ENCODE peak calls at places on chromosomes 11 and 22, in five cellular contexts. One of them, this sample, is unnamed.

GRCh38 chr11:111531156-111531555 is 9.4 kb upstream of the LAYN start:
- DNase-seq in HEK293T: no peak
- DNase-seq in dorsolateral prefrontal cortex: no peak
- DNase-seq in DMS79 treated with DMSO at 0.1 percent for 48 hours: no peak
- DNase-seq in NCI-H524: no peak
- DNase-seq in this sample: no peak

GRCh38 chr11:97607301-97608000 is 1217.6 kb downstream of the JRKL start:
- DNase-seq in HEK293T: no peak
- DNase-seq in dorsolateral prefrontal cortex: no peak
- DNase-seq in DMS79 treated with DMSO at 0.1 percent for 48 hours: no peak
- DNase-seq in NCI-H524: no peak
- DNase-seq in this sample: no peak

GRCh38 chr11:36023922-36024321 is 80.1 kb downstream of the LDLRAD3 start:
- DNase-seq in HEK293T: no peak
- DNase-seq in dorsolateral prefrontal cortex: no peak
- DNase-seq in DMS79 treated with DMSO at 0.1 percent for 48 hours: no peak
- DNase-seq in NCI-H524: no peak
- DNase-seq in this sample: no peak

GRCh38 chr22:29470159-29470855 is 9.7 kb upstream of the NEFH start:
- DNase-seq in HEK293T: peak
- DNase-seq in dorsolateral prefrontal cortex: peak
- DNase-seq in DMS79 treated with DMSO at 0.1 percent for 48 hours: peak
- DNase-seq in NCI-H524: peak
- DNase-seq in this sample: peak

GRCh38 chr11:79626135-79626748 is 185.4 kb upstream of the TENM4 start:
- DNase-seq in HEK293T: no peak
- DNase-seq in dorsolateral prefrontal cortex: no peak
- DNase-seq in DMS79 treated with DMSO at 0.1 percent for 48 hours: no peak
- DNase-seq in NCI-H524: no peak
- DNase-seq in this sample: no peak

GRCh38 chr11:795638-796564 is 2.2 kb downstream of the SLC25A22 start:
- DNase-seq in HEK293T: no peak
- DNase-seq in dorsolateral prefrontal cortex: no peak
- DNase-seq in DMS79 treated with DMSO at 0.1 percent for 48 hours: peak
- DNase-seq in NCI-H524: peak
- DNase-seq in this sample: no peak

GRCh38 chr22:35997438-35997837 is 31.2 kb downstream of the RBFOX2 start:
- DNase-seq in HEK293T: no peak
- DNase-seq in dorsolateral prefrontal cortex: no peak
- DNase-seq in DMS79 treated with DMSO at 0.1 percent for 48 hours: no peak
- DNase-seq in NCI-H524: no peak
- DNase-seq in this sample: no peak

GRCh38 chr11:31477528-31478255 is 31.7 kb downstream of the IMMP1L start:
- DNase-seq in HEK293T: no peak
- DNase-seq in dorsolateral prefrontal cortex: peak
- DNase-seq in DMS79 treated with DMSO at 0.1 percent for 48 hours: no peak
- DNase-seq in NCI-H524: peak
- DNase-seq in this sample: no peak

GRCh38 chr11:83666149-83666548 is 380.0 kb upstream of the CCDC90B start:
- DNase-seq in HEK293T: no peak
- DNase-seq in dorsolateral prefrontal cortex: no peak
- DNase-seq in DMS79 treated with DMSO at 0.1 percent for 48 hours: no peak
- DNase-seq in NCI-H524: no peak
- DNase-seq in this sample: no peak

GRCh38 chr11:133784359-133784758 is 61.0 kb downstream of the SPATA19 start:
- DNase-seq in HEK293T: no peak
- DNase-seq in dorsolateral prefrontal cortex: no peak
- DNase-seq in DMS79 treated with DMSO at 0.1 percent for 48 hours: no peak
- DNase-seq in NCI-H524: no peak
- DNase-seq in this sample: no peak

GRCh38 chr22:20127318-20127868 is 4.2 kb upstream of the ZDHHC8 start:
- DNase-seq in HEK293T: no peak
- DNase-seq in dorsolateral prefrontal cortex: no peak
- DNase-seq in DMS79 treated with DMSO at 0.1 percent for 48 hours: no peak
- DNase-seq in NCI-H524: no peak
- DNase-seq in this sample: no peak

GRCh38 chr22:46719921-46720320 is 18.1 kb downstream of the CERK start:
- DNase-seq in HEK293T: no peak
- DNase-seq in dorsolateral prefrontal cortex: no peak
- DNase-seq in DMS79 treated with DMSO at 0.1 percent for 48 hours: no peak
- DNase-seq in NCI-H524: no peak
- DNase-seq in this sample: no peak

GRCh38 chr11:69377029-69377952 is 83.3 kb downstream of the MYEOV start:
- DNase-seq in HEK293T: no peak
- DNase-seq in dorsolateral prefrontal cortex: no peak
- DNase-seq in DMS79 treated with DMSO at 0.1 percent for 48 hours: no peak
- DNase-seq in NCI-H524: no peak
- DNase-seq in this sample: no peak

GRCh38 chr11:34758262-34758661 is 137.4 kb downstream of the EHF start:
- DNase-seq in HEK293T: no peak
- DNase-seq in dorsolateral prefrontal cortex: no peak
- DNase-seq in DMS79 treated with DMSO at 0.1 percent for 48 hours: no peak
- DNase-seq in NCI-H524: no peak
- DNase-seq in this sample: no peak

GRCh38 chr11:77071671-77072605 is 5.2 kb downstream of the CAPN5 start:
- DNase-seq in HEK293T: no peak
- DNase-seq in dorsolateral prefrontal cortex: no peak
- DNase-seq in DMS79 treated with DMSO at 0.1 percent for 48 hours: no peak
- DNase-seq in NCI-H524: no peak
- DNase-seq in this sample: no peak

GRCh38 chr11:128653828-128654231 is 40.0 kb upstream of the FLI1 start:
- DNase-seq in HEK293T: no peak
- DNase-seq in dorsolateral prefrontal cortex: no peak
- DNase-seq in DMS79 treated with DMSO at 0.1 percent for 48 hours: no peak
- DNase-seq in NCI-H524: no peak
- DNase-seq in this sample: no peak

GRCh38 chr22:40326905-40327735 is 19.2 kb upstream of the ADSL start:
- DNase-seq in HEK293T: no peak
- DNase-seq in dorsolateral prefrontal cortex: no peak
- DNase-seq in DMS79 treated with DMSO at 0.1 percent for 48 hours: no peak
- DNase-seq in NCI-H524: no peak
- DNase-seq in this sample: no peak

GRCh38 chr22:42648368-42649260 is 578 bp downstream of the CYB5R3 start:
- DNase-seq in HEK293T: no peak
- DNase-seq in dorsolateral prefrontal cortex: peak
- DNase-seq in DMS79 treated with DMSO at 0.1 percent for 48 hours: no peak
- DNase-seq in NCI-H524: no peak
- DNase-seq in this sample: no peak

GRCh38 chr11:117189191-117189940 is 9.8 kb upstream of the TAGLN start:
- DNase-seq in HEK293T: no peak
- DNase-seq in dorsolateral prefrontal cortex: no peak
- DNase-seq in DMS79 treated with DMSO at 0.1 percent for 48 hours: no peak
- DNase-seq in NCI-H524: no peak
- DNase-seq in this sample: no peak

GRCh38 chr22:31627223-31627731 is 34.7 kb downstream of the PISD start:
- DNase-seq in HEK293T: no peak
- DNase-seq in dorsolateral prefrontal cortex: no peak
- DNase-seq in DMS79 treated with DMSO at 0.1 percent for 48 hours: no peak
- DNase-seq in NCI-H524: no peak
- DNase-seq in this sample: no peak

GRCh38 chr11:1828542-1828941 is 6.2 kb upstream of the SYT8 start:
- DNase-seq in HEK293T: no peak
- DNase-seq in dorsolateral prefrontal cortex: no peak
- DNase-seq in DMS79 treated with DMSO at 0.1 percent for 48 hours: no peak
- DNase-seq in NCI-H524: no peak
- DNase-seq in this sample: no peak

GRCh38 chr11:34750692-34751405 is 130.0 kb downstream of the EHF start:
- DNase-seq in HEK293T: no peak
- DNase-seq in dorsolateral prefrontal cortex: no peak
- DNase-seq in DMS79 treated with DMSO at 0.1 percent for 48 hours: no peak
- DNase-seq in NCI-H524: no peak
- DNase-seq in this sample: no peak

GRCh38 chr22:37290737-37291136 is 8.4 kb downstream of the CYTH4 start:
- DNase-seq in HEK293T: no peak
- DNase-seq in dorsolateral prefrontal cortex: no peak
- DNase-seq in DMS79 treated with DMSO at 0.1 percent for 48 hours: no peak
- DNase-seq in NCI-H524: no peak
- DNase-seq in this sample: no peak

GRCh38 chr11:57781529-57781943 is 19.9 kb downstream of the CTNND1 start:
- DNase-seq in HEK293T: no peak
- DNase-seq in dorsolateral prefrontal cortex: no peak
- DNase-seq in DMS79 treated with DMSO at 0.1 percent for 48 hours: no peak
- DNase-seq in NCI-H524: no peak
- DNase-seq in this sample: no peak

GRCh38 chr11:119800619-119801018 is 71.6 kb upstream of the NECTIN1 start:
- DNase-seq in HEK293T: no peak
- DNase-seq in dorsolateral prefrontal cortex: no peak
- DNase-seq in DMS79 treated with DMSO at 0.1 percent for 48 hours: no peak
- DNase-seq in NCI-H524: no peak
- DNase-seq in this sample: no peak

GRCh38 chr11:120134931-120135228 is 3.0 kb downstream of the TRIM29 start:
- DNase-seq in HEK293T: no peak
- DNase-seq in dorsolateral prefrontal cortex: no peak
- DNase-seq in DMS79 treated with DMSO at 0.1 percent for 48 hours: no peak
- DNase-seq in NCI-H524: no peak
- DNase-seq in this sample: no peak

GRCh38 chr11:61777234-61778090 is 14.9 kb downstream of the TMEM258 start:
- DNase-seq in HEK293T: no peak
- DNase-seq in dorsolateral prefrontal cortex: peak
- DNase-seq in DMS79 treated with DMSO at 0.1 percent for 48 hours: no peak
- DNase-seq in NCI-H524: no peak
- DNase-seq in this sample: no peak

GRCh38 chr11:18080451-18080850 is 25.4 kb downstream of the SAAL1 start:
- DNase-seq in HEK293T: no peak
- DNase-seq in dorsolateral prefrontal cortex: no peak
- DNase-seq in DMS79 treated with DMSO at 0.1 percent for 48 hours: peak
- DNase-seq in NCI-H524: no peak
- DNase-seq in this sample: no peak

GRCh38 chr11:58739725-58740430 is 8.1 kb upstream of the GLYAT start:
- DNase-seq in HEK293T: no peak
- DNase-seq in dorsolateral prefrontal cortex: no peak
- DNase-seq in DMS79 treated with DMSO at 0.1 percent for 48 hours: no peak
- DNase-seq in NCI-H524: no peak
- DNase-seq in this sample: no peak

GRCh38 chr11:120674537-120674936 is 163.0 kb downstream of the GRIK4 start:
- DNase-seq in HEK293T: no peak
- DNase-seq in dorsolateral prefrontal cortex: no peak
- DNase-seq in DMS79 treated with DMSO at 0.1 percent for 48 hours: no peak
- DNase-seq in NCI-H524: no peak
- DNase-seq in this sample: no peak

GRCh38 chr22:45720875-45721378 is 49.3 kb downstream of the ATXN10 start:
- DNase-seq in HEK293T: no peak
- DNase-seq in dorsolateral prefrontal cortex: no peak
- DNase-seq in DMS79 treated with DMSO at 0.1 percent for 48 hours: no peak
- DNase-seq in NCI-H524: no peak
- DNase-seq in this sample: no peak

GRCh38 chr11:75524576-75525432 is 937 bp downstream of the GDPD5 start:
- DNase-seq in HEK293T: peak
- DNase-seq in dorsolateral prefrontal cortex: no peak
- DNase-seq in DMS79 treated with DMSO at 0.1 percent for 48 hours: peak
- DNase-seq in NCI-H524: no peak
- DNase-seq in this sample: no peak

GRCh38 chr22:36334838-36335603 is 52.7 kb downstream of the MYH9 start:
- DNase-seq in HEK293T: no peak
- DNase-seq in dorsolateral prefrontal cortex: peak
- DNase-seq in DMS79 treated with DMSO at 0.1 percent for 48 hours: no peak
- DNase-seq in NCI-H524: no peak
- DNase-seq in this sample: no peak

GRCh38 chr11:116893906-116894305 is 56.5 kb upstream of the APOA1 start:
- DNase-seq in HEK293T: no peak
- DNase-seq in dorsolateral prefrontal cortex: no peak
- DNase-seq in DMS79 treated with DMSO at 0.1 percent for 48 hours: peak
- DNase-seq in NCI-H524: no peak
- DNase-seq in this sample: no peak

GRCh38 chr11:32032052-32032451 is 58.8 kb upstream of the RCN1 start:
- DNase-seq in HEK293T: no peak
- DNase-seq in dorsolateral prefrontal cortex: no peak
- DNase-seq in DMS79 treated with DMSO at 0.1 percent for 48 hours: no peak
- DNase-seq in NCI-H524: no peak
- DNase-seq in this sample: no peak

GRCh38 chr11:126153999-126154398 is 57.5 kb downstream of the RPUSD4 start:
- DNase-seq in HEK293T: peak
- DNase-seq in dorsolateral prefrontal cortex: no peak
- DNase-seq in DMS79 treated with DMSO at 0.1 percent for 48 hours: peak
- DNase-seq in NCI-H524: peak
- DNase-seq in this sample: no peak

GRCh38 chr11:66568124-66568916 is at the start of gene CTSF:
- DNase-seq in HEK293T: peak
- DNase-seq in dorsolateral prefrontal cortex: peak
- DNase-seq in DMS79 treated with DMSO at 0.1 percent for 48 hours: peak
- DNase-seq in NCI-H524: no peak
- DNase-seq in this sample: no peak

GRCh38 chr11:1548221-1549070 is 23.6 kb downstream of the DUSP8 start:
- DNase-seq in HEK293T: peak
- DNase-seq in dorsolateral prefrontal cortex: peak
- DNase-seq in DMS79 treated with DMSO at 0.1 percent for 48 hours: peak
- DNase-seq in NCI-H524: no peak
- DNase-seq in this sample: no peak

This sample was measured in NT2/D1.